ENCODE peak calls at places on chromosomes 16 and 17, in eight cellular contexts. One of them, this sample, is unnamed.

GRCh38 chr17:47813512-47814031 is 8.0 kb downstream of the OSBPL7 start:
- DNase-seq in IMR-90: no peak
- DNase-seq in AG09319: no peak
- DNase-seq in T-helper 2 cell: no peak
- DNase-seq in SW 1271: no peak
- DNase-seq in neural crest cell: no peak
- DNase-seq in pancreas: no peak
- DNase-seq in activated CD8-positive, alpha-beta memory T cell treated with anti-CD3 and anti-CD28 coated beads, Interleukin-2, amount 10 ng/mL, durations not matched to agents 7 days and 5 days: no peak
- DNase-seq in this sample: no peak

GRCh38 chr16:75506567-75506966 is 11.3 kb upstream of the CHST6 start:
- DNase-seq in AG09319: peak
- DNase-seq in activated CD8-positive, alpha-beta memory T cell treated with anti-CD3 and anti-CD28 coated beads, Interleukin-2, amount 10 ng/mL, durations not matched to agents 7 days and 5 days: no peak
- DNase-seq in T-helper 2 cell: no peak
- DNase-seq in IMR-90: peak
- DNase-seq in pancreas: no peak
- DNase-seq in neural crest cell: no peak
- DNase-seq in SW 1271: peak
- DNase-seq in this sample: peak

GRCh38 chr17:76716146-76716833 is 5.5 kb upstream of the MXRA7 start:
- DNase-seq in IMR-90: peak
- DNase-seq in SW 1271: peak
- DNase-seq in T-helper 2 cell: no peak
- DNase-seq in AG09319: peak
- DNase-seq in pancreas: no peak
- DNase-seq in activated CD8-positive, alpha-beta memory T cell treated with anti-CD3 and anti-CD28 coated beads, Interleukin-2, amount 10 ng/mL, durations not matched to agents 7 days and 5 days: peak
- DNase-seq in neural crest cell: no peak
- DNase-seq in this sample: no peak

GRCh38 chr16:50267151-50267631 is 840 bp downstream of the ADCY7 start:
- DNase-seq in neural crest cell: no peak
- DNase-seq in pancreas: no peak
- DNase-seq in T-helper 2 cell: no peak
- DNase-seq in SW 1271: no peak
- DNase-seq in IMR-90: no peak
- DNase-seq in activated CD8-positive, alpha-beta memory T cell treated with anti-CD3 and anti-CD28 coated beads, Interleukin-2, amount 10 ng/mL, durations not matched to agents 7 days and 5 days: no peak
- DNase-seq in AG09319: no peak
- DNase-seq in this sample: peak

GRCh38 chr16:3180445-3180878 is 7.5 kb upstream of the OR1F1 start:
- DNase-seq in activated CD8-positive, alpha-beta memory T cell treated with anti-CD3 and anti-CD28 coated beads, Interleukin-2, amount 10 ng/mL, durations not matched to agents 7 days and 5 days: no peak
- DNase-seq in IMR-90: no peak
- DNase-seq in neural crest cell: no peak
- DNase-seq in SW 1271: no peak
- DNase-seq in AG09319: no peak
- DNase-seq in pancreas: no peak
- DNase-seq in T-helper 2 cell: no peak
- DNase-seq in this sample: no peak

GRCh38 chr17:77313831-77314230 is 173.1 kb downstream of the SEC14L1 start:
- DNase-seq in AG09319: no peak
- DNase-seq in SW 1271: no peak
- DNase-seq in pancreas: no peak
- DNase-seq in IMR-90: no peak
- DNase-seq in neural crest cell: no peak
- DNase-seq in activated CD8-positive, alpha-beta memory T cell treated with anti-CD3 and anti-CD28 coated beads, Interleukin-2, amount 10 ng/mL, durations not matched to agents 7 days and 5 days: no peak
- DNase-seq in T-helper 2 cell: no peak
- DNase-seq in this sample: no peak

GRCh38 chr17:81902023-81902652 is at the start of gene NPB:
- DNase-seq in SW 1271: no peak
- DNase-seq in IMR-90: no peak
- DNase-seq in AG09319: no peak
- DNase-seq in T-helper 2 cell: no peak
- DNase-seq in pancreas: no peak
- DNase-seq in activated CD8-positive, alpha-beta memory T cell treated with anti-CD3 and anti-CD28 coated beads, Interleukin-2, amount 10 ng/mL, durations not matched to agents 7 days and 5 days: no peak
- DNase-seq in neural crest cell: no peak
- DNase-seq in this sample: peak

GRCh38 chr16:10644092-10644491 is 50.6 kb downstream of the TEKT5 start:
- DNase-seq in SW 1271: no peak
- DNase-seq in IMR-90: no peak
- DNase-seq in pancreas: no peak
- DNase-seq in neural crest cell: no peak
- DNase-seq in AG09319: no peak
- DNase-seq in T-helper 2 cell: no peak
- DNase-seq in activated CD8-positive, alpha-beta memory T cell treated with anti-CD3 and anti-CD28 coated beads, Interleukin-2, amount 10 ng/mL, durations not matched to agents 7 days and 5 days: no peak
- DNase-seq in this sample: no peak

GRCh38 chr16:88453621-88454314 is 688 bp downstream of the ZFPM1 start:
- DNase-seq in AG09319: no peak
- DNase-seq in SW 1271: no peak
- DNase-seq in neural crest cell: no peak
- DNase-seq in activated CD8-positive, alpha-beta memory T cell treated with anti-CD3 and anti-CD28 coated beads, Interleukin-2, amount 10 ng/mL, durations not matched to agents 7 days and 5 days: peak
- DNase-seq in pancreas: no peak
- DNase-seq in IMR-90: no peak
- DNase-seq in T-helper 2 cell: no peak
- DNase-seq in this sample: no peak

GRCh38 chr17:4944163-4944553 is 4.1 kb downstream of the RNF167 start:
- DNase-seq in T-helper 2 cell: no peak
- DNase-seq in AG09319: no peak
- DNase-seq in IMR-90: no peak
- DNase-seq in activated CD8-positive, alpha-beta memory T cell treated with anti-CD3 and anti-CD28 coated beads, Interleukin-2, amount 10 ng/mL, durations not matched to agents 7 days and 5 days: peak
- DNase-seq in neural crest cell: no peak
- DNase-seq in SW 1271: no peak
- DNase-seq in pancreas: no peak
- DNase-seq in this sample: no peak

GRCh38 chr17:65495255-65496060 is 66.0 kb downstream of the AXIN2 start:
- DNase-seq in AG09319: no peak
- DNase-seq in SW 1271: no peak
- DNase-seq in pancreas: no peak
- DNase-seq in IMR-90: no peak
- DNase-seq in neural crest cell: no peak
- DNase-seq in activated CD8-positive, alpha-beta memory T cell treated with anti-CD3 and anti-CD28 coated beads, Interleukin-2, amount 10 ng/mL, durations not matched to agents 7 days and 5 days: no peak
- DNase-seq in T-helper 2 cell: no peak
- DNase-seq in this sample: peak